ENCODE peak calls at places on chromosomes 5 and 9, in four cellular contexts. One of them, this sample, is unnamed.

GRCh38 chr5:146595088-146595487 is 79.1 kb upstream of the GPR151 start:
- DNase-seq in lower lobe of right lung: no peak
- DNase-seq in uterus: no peak
- DNase-seq in activated CD4-positive, alpha-beta T cell treated with anti-CD3 and anti-CD28 coated beads for 4 hours: no peak
- DNase-seq in this sample: no peak

GRCh38 chr9:31140316-31140715 is 1244.1 kb upstream of the ACO1 start:
- DNase-seq in activated CD4-positive, alpha-beta T cell treated with anti-CD3 and anti-CD28 coated beads for 4 hours: no peak
- DNase-seq in uterus: no peak
- DNase-seq in lower lobe of right lung: no peak
- DNase-seq in this sample: no peak

GRCh38 chr9:8486095-8486494 is 686.5 kb upstream of the DMAC1 start:
- DNase-seq in activated CD4-positive, alpha-beta T cell treated with anti-CD3 and anti-CD28 coated beads for 4 hours: no peak
- DNase-seq in lower lobe of right lung: no peak
- DNase-seq in uterus: no peak
- DNase-seq in this sample: peak; percentile 33

GRCh38 chr5:139061856-139062255 is 136.3 kb downstream of the SIL1 start:
- DNase-seq in uterus: no peak
- DNase-seq in activated CD4-positive, alpha-beta T cell treated with anti-CD3 and anti-CD28 coated beads for 4 hours: no peak
- DNase-seq in lower lobe of right lung: no peak
- DNase-seq in this sample: peak; percentile 5

GRCh38 chr9:75019022-75019421 is 9.1 kb downstream of the CARNMT1 start:
- DNase-seq in uterus: no peak
- DNase-seq in lower lobe of right lung: no peak
- DNase-seq in activated CD4-positive, alpha-beta T cell treated with anti-CD3 and anti-CD28 coated beads for 4 hours: no peak
- DNase-seq in this sample: no peak

GRCh38 chr5:39580702-39581498 is 156.1 kb upstream of the DAB2 start:
- DNase-seq in activated CD4-positive, alpha-beta T cell treated with anti-CD3 and anti-CD28 coated beads for 4 hours: no peak
- DNase-seq in lower lobe of right lung: no peak
- DNase-seq in uterus: no peak
- DNase-seq in this sample: peak; percentile 71

GRCh38 chr9:85631809-85632208 is 109.9 kb downstream of the AGTPBP1 start:
- DNase-seq in lower lobe of right lung: no peak
- DNase-seq in activated CD4-positive, alpha-beta T cell treated with anti-CD3 and anti-CD28 coated beads for 4 hours: no peak
- DNase-seq in uterus: no peak
- DNase-seq in this sample: no peak

GRCh38 chr9:95037789-95038521 is 279.6 kb downstream of the FANCC start:
- DNase-seq in uterus: no peak
- DNase-seq in lower lobe of right lung: no peak
- DNase-seq in activated CD4-positive, alpha-beta T cell treated with anti-CD3 and anti-CD28 coated beads for 4 hours: no peak
- DNase-seq in this sample: no peak

GRCh38 chr9:129836342-129837007 is 1.2 kb downstream of the USP20 start:
- DNase-seq in activated CD4-positive, alpha-beta T cell treated with anti-CD3 and anti-CD28 coated beads for 4 hours: peak; percentile 47
- DNase-seq in uterus: no peak
- DNase-seq in lower lobe of right lung: no peak
- DNase-seq in this sample: no peak

GRCh38 chr9:84375954-84376353 is 35.4 kb upstream of the SLC28A3 start:
- DNase-seq in activated CD4-positive, alpha-beta T cell treated with anti-CD3 and anti-CD28 coated beads for 4 hours: no peak
- DNase-seq in lower lobe of right lung: no peak
- DNase-seq in uterus: no peak
- DNase-seq in this sample: no peak

GRCh38 chr5:118722165-118723020 is 266.0 kb downstream of the DTWD2 start:
- DNase-seq in uterus: no peak
- DNase-seq in activated CD4-positive, alpha-beta T cell treated with anti-CD3 and anti-CD28 coated beads for 4 hours: no peak
- DNase-seq in lower lobe of right lung: no peak
- DNase-seq in this sample: no peak

GRCh38 chr5:97071101-97071500 is 71.3 kb downstream of the LIX1 start:
- DNase-seq in uterus: peak; percentile 78
- DNase-seq in lower lobe of right lung: no peak
- DNase-seq in activated CD4-positive, alpha-beta T cell treated with anti-CD3 and anti-CD28 coated beads for 4 hours: no peak
- DNase-seq in this sample: no peak

GRCh38 chr5:71586941-71587708 is at the start of gene MCCC2:
- DNase-seq in lower lobe of right lung: peak; percentile 99
- DNase-seq in activated CD4-positive, alpha-beta T cell treated with anti-CD3 and anti-CD28 coated beads for 4 hours: peak; percentile 96
- DNase-seq in uterus: peak; percentile 95
- DNase-seq in this sample: peak; percentile 87

GRCh38 chr5:172903790-172904189 is 55.4 kb upstream of the RPL26L1 start:
- DNase-seq in lower lobe of right lung: peak; percentile 63
- DNase-seq in activated CD4-positive, alpha-beta T cell treated with anti-CD3 and anti-CD28 coated beads for 4 hours: no peak
- DNase-seq in uterus: peak; percentile 75
- DNase-seq in this sample: peak; percentile 92

GRCh38 chr5:101590384-101590783 is 687.3 kb upstream of the ST8SIA4 start:
- DNase-seq in uterus: no peak
- DNase-seq in activated CD4-positive, alpha-beta T cell treated with anti-CD3 and anti-CD28 coated beads for 4 hours: no peak
- DNase-seq in lower lobe of right lung: no peak
- DNase-seq in this sample: no peak

GRCh38 chr9:107190936-107191290 is 92.2 kb upstream of the RAD23B start:
- DNase-seq in lower lobe of right lung: no peak
- DNase-seq in activated CD4-positive, alpha-beta T cell treated with anti-CD3 and anti-CD28 coated beads for 4 hours: no peak
- DNase-seq in uterus: no peak
- DNase-seq in this sample: no peak

GRCh38 chr9:126420643-126421564 is 94.3 kb downstream of the MVB12B start:
- DNase-seq in uterus: no peak
- DNase-seq in activated CD4-positive, alpha-beta T cell treated with anti-CD3 and anti-CD28 coated beads for 4 hours: no peak
- DNase-seq in lower lobe of right lung: no peak
- DNase-seq in this sample: no peak